ENCODE peak calls at places on chromosomes 12 and 14, in four cellular contexts. One of them, this sample, is unnamed.

GRCh38 chr12:85603556-85603955 is 232.7 kb downstream of the RASSF9 start:
- DNase-seq in cardiac fibroblast: no peak
- DNase-seq in fibroblast of the aortic adventitia: no peak
- DNase-seq in ovary: no peak
- DNase-seq in this sample: no peak

GRCh38 chr14:95254356-95254755 is 65.4 kb downstream of the CLMN start:
- DNase-seq in cardiac fibroblast: peak; percentile 33
- DNase-seq in ovary: no peak
- DNase-seq in fibroblast of the aortic adventitia: peak; percentile 27
- DNase-seq in this sample: no peak

GRCh38 chr14:65290830-65291229 is 121.7 kb upstream of the FUT8 start:
- DNase-seq in cardiac fibroblast: peak; percentile 77
- DNase-seq in fibroblast of the aortic adventitia: peak; percentile 93
- DNase-seq in ovary: no peak
- DNase-seq in this sample: peak; percentile 73

GRCh38 chr14:94345344-94346072 is 22.4 kb upstream of the SERPINA6 start:
- DNase-seq in cardiac fibroblast: peak; percentile 82
- DNase-seq in ovary: no peak
- DNase-seq in fibroblast of the aortic adventitia: peak; percentile 93
- DNase-seq in this sample: peak; percentile 72

GRCh38 chr14:51439896-51440295 is 199.8 kb downstream of the TMX1 start:
- DNase-seq in ovary: no peak
- DNase-seq in fibroblast of the aortic adventitia: no peak
- DNase-seq in cardiac fibroblast: no peak
- DNase-seq in this sample: peak; percentile 48

GRCh38 chr14:57982802-57983201 is 116.9 kb upstream of the SLC35F4 start:
- DNase-seq in cardiac fibroblast: no peak
- DNase-seq in ovary: peak; percentile 39
- DNase-seq in fibroblast of the aortic adventitia: no peak
- DNase-seq in this sample: no peak

GRCh38 chr12:25074113-25074512 is 120.8 kb downstream of the DNAI7 start:
- DNase-seq in cardiac fibroblast: no peak
- DNase-seq in fibroblast of the aortic adventitia: no peak
- DNase-seq in ovary: no peak
- DNase-seq in this sample: no peak

GRCh38 chr12:62915130-62915529 is 19.8 kb downstream of the PPM1H start:
- DNase-seq in fibroblast of the aortic adventitia: no peak
- DNase-seq in cardiac fibroblast: no peak
- DNase-seq in ovary: no peak
- DNase-seq in this sample: no peak

GRCh38 chr12:57755454-57756372 is 810 bp downstream of the MARCHF9 start:
- DNase-seq in cardiac fibroblast: no peak
- DNase-seq in fibroblast of the aortic adventitia: no peak
- DNase-seq in ovary: peak; percentile 55
- DNase-seq in this sample: no peak

DNA sequence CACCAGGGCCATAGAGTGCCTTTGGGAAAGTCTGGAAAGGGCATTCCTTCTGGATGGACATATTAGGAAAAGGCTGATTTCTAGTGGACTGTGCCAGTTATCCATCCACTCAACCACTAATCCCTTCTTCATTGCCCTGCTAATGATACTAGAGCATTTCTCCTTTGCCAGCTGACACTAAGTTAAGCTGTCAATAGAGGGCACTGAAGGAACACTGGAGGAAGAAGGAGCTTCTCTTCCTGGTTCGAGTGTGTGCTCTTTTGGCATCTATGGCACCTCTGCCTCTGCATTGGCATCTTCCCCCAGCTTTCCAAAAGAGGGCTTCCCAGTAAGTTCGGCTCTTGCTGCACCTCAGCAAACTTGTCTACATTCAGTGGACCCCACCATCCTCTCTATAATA is 165.4 kb downstream of the DERA start:
- DNase-seq in cardiac fibroblast: peak; percentile 47
- DNase-seq in fibroblast of the aortic adventitia: peak; percentile 24
- DNase-seq in ovary: no peak
- DNase-seq in this sample: peak; percentile 14
- TF ChIP-seq CTCF in cardiac fibroblast: peak; percentile 37
- TF ChIP-seq CTCF in fibroblast of the aortic adventitia: peak; percentile 32
- TF ChIP-seq CTCF in ovary: no peak
- TF ChIP-seq CTCF in this sample: peak; percentile 40

GRCh38 chr14:36664322-36665193 is 2.9 kb downstream of the PAX9 start:
- DNase-seq in cardiac fibroblast: no peak
- DNase-seq in ovary: no peak
- DNase-seq in fibroblast of the aortic adventitia: no peak
- DNase-seq in this sample: no peak
- H3K4me3 ChIP-seq in cardiac fibroblast: no peak overlapping the region
- H3K4me3 ChIP-seq in ovary: no peak overlapping the region
- H3K4me3 ChIP-seq in fibroblast of the aortic adventitia: no peak overlapping the region
- H3K4me3 ChIP-seq in this sample: no peak overlapping the region

GRCh38 chr14:106094654-106095189 is 568.3 kb downstream of the TMEM121 start:
- DNase-seq in fibroblast of the aortic adventitia: no peak
- DNase-seq in ovary: no peak
- DNase-seq in cardiac fibroblast: no peak
- DNase-seq in this sample: peak; percentile 0
- TF ChIP-seq CTCF in fibroblast of the aortic adventitia: no peak
- TF ChIP-seq CTCF in ovary: no peak
- TF ChIP-seq CTCF in cardiac fibroblast: peak; percentile 11
- TF ChIP-seq CTCF in this sample: no peak

DNA sequence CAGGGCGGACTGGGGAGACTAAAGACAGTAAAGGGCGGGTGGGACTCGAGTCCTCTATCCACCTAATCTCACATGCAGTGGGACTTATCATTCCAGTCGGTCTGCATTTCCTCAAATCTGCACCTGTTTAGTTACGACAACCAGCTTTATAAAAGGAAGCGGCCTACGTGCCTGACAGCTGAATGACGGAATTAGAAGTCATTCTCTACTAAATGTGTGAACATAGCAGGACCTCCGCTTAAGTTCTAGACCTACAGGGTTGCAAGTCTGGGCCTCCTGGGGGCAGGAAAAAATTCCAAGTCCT is 109.8 kb upstream of the EGLN3 start:
- DNase-seq in fibroblast of the aortic adventitia: no peak
- DNase-seq in cardiac fibroblast: no peak
- DNase-seq in ovary: no peak
- DNase-seq in this sample: no peak
- H3K4me3 ChIP-seq in fibroblast of the aortic adventitia: peak overlapping the region; percentile 66
- H3K4me3 ChIP-seq in cardiac fibroblast: peak overlapping the region; percentile 59
- H3K4me3 ChIP-seq in ovary: peak overlapping the region; percentile 50
- H3K4me3 ChIP-seq in this sample: peak overlapping the region; percentile 65

GRCh38 chr12:27305673-27306504 is 26.7 kb upstream of the BMAL2 start:
- DNase-seq in ovary: no peak
- DNase-seq in cardiac fibroblast: peak; percentile 73
- DNase-seq in fibroblast of the aortic adventitia: peak; percentile 82
- DNase-seq in this sample: peak; percentile 73
- TF ChIP-seq CTCF in ovary: peak; percentile 27
- TF ChIP-seq CTCF in cardiac fibroblast: peak; percentile 38
- TF ChIP-seq CTCF in fibroblast of the aortic adventitia: peak; percentile 38
- TF ChIP-seq CTCF in this sample: peak; percentile 40

DNA sequence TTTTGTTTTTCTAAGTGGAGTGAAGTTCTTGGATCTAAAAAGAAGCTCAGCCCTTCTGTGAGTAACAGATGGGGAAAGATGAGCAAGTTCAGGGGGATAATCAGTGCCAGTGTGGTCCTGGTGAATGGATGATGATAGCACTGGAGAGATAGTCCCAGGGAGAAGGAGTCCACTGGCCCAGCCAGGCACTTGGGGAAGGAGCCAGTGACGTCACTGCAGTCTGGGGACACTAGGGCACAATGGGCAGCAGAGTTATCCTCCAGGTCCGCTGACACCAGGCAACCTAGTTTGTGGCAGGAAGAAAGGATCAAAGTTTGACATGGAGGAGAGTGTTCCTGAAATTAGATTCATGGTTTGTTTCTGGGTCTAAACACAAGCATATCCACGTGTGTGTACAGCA is 101.5 kb downstream of the NTF3 start:
- DNase-seq in ovary: no peak
- DNase-seq in fibroblast of the aortic adventitia: no peak
- DNase-seq in cardiac fibroblast: no peak
- DNase-seq in this sample: no peak
- H3K4me3 ChIP-seq in ovary: no peak overlapping the region
- H3K4me3 ChIP-seq in fibroblast of the aortic adventitia: no peak overlapping the region
- H3K4me3 ChIP-seq in cardiac fibroblast: no peak overlapping the region
- H3K4me3 ChIP-seq in this sample: no peak overlapping the region

GRCh38 chr12:80935076-80935475 is 2.7 kb downstream of the LIN7A start:
- DNase-seq in fibroblast of the aortic adventitia: no peak
- DNase-seq in cardiac fibroblast: no peak
- DNase-seq in ovary: no peak
- DNase-seq in this sample: no peak

GRCh38 chr12:80936642-80937390 is 918 bp downstream of the LIN7A start:
- DNase-seq in ovary: peak; percentile 54
- DNase-seq in fibroblast of the aortic adventitia: peak; percentile 32
- DNase-seq in cardiac fibroblast: peak; percentile 52
- DNase-seq in this sample: peak; percentile 42

GRCh38 chr12:80937391-80938238 is at the start of gene LIN7A:
- DNase-seq in cardiac fibroblast: peak; percentile 35
- DNase-seq in ovary: peak; percentile 54
- DNase-seq in fibroblast of the aortic adventitia: peak; percentile 17
- DNase-seq in this sample: peak; percentile 36

GRCh38 chr12:80938397-80938796 is 663 bp upstream of the LIN7A start:
- DNase-seq in ovary: no peak
- DNase-seq in cardiac fibroblast: no peak
- DNase-seq in fibroblast of the aortic adventitia: no peak
- DNase-seq in this sample: no peak

DNA sequence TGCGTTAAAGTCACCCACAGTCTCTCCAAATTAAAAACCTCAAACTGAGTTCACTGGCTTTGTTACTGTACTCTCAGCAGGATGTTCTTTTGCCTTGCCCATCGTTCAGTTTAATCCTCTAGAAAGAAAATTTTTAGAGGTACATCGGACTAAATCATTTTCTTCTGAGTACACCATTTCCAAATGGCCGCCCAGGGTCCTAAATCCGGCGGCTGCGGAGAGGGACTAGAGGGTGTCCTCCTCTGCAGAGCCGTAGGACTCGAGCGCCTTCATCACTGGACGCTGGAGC is 1.4 kb downstream of the LIN7A start:
- DNase-seq in fibroblast of the aortic adventitia: no peak
- DNase-seq in ovary: no peak
- DNase-seq in cardiac fibroblast: no peak
- DNase-seq in this sample: no peak
- TF ChIP-seq CTCF in fibroblast of the aortic adventitia: no peak
- TF ChIP-seq CTCF in ovary: no peak
- TF ChIP-seq CTCF in cardiac fibroblast: no peak
- TF ChIP-seq CTCF in this sample: no peak

DNA sequence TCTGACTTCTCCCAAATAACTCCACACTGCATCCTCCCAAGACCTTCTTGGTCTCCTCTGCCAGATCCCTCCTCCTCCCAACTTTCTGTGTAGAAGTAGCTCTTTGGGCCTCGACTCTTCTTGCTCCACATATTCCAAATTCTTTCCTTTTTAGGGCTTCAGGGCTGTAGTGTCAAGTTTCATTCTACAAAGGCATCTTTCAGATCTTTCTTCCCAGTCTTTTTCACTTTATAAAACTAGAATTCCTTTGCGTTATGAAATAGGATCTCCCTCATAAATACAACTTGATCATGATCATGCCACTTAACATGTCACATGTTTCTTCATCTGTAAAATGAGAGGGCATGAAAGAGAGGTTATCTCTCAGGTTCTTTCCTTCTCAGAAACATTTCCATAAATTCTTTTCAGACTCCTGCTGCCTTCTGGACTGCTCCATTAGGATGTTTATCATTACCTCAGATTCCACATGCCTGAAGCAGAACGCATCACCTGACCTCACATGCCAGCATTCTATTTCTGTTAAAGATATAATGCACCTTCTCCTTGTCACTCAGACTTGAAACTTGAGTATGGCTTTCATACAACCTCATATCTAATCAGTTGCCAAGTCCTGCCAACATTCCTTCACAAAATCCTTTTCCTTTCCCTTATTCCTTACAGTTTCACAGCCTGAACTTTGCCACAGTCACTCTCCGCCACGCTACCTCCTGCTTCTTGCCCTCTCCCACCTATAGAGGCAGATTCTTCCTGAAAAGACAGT is 8.5 kb downstream of the SLC38A1 start:
- DNase-seq in ovary: no peak
- DNase-seq in fibroblast of the aortic adventitia: peak; percentile 86
- DNase-seq in cardiac fibroblast: peak; percentile 74
- DNase-seq in this sample: peak; percentile 62
- H3K4me3 ChIP-seq in ovary: no peak overlapping the region
- H3K4me3 ChIP-seq in fibroblast of the aortic adventitia: peak overlapping the region; percentile 15
- H3K4me3 ChIP-seq in cardiac fibroblast: no peak overlapping the region
- H3K4me3 ChIP-seq in this sample: no peak overlapping the region

GRCh38 chr12:55820679-55821078 is 2.8 kb downstream of the ORMDL2 start:
- DNase-seq in cardiac fibroblast: peak; percentile 42
- DNase-seq in ovary: no peak
- DNase-seq in fibroblast of the aortic adventitia: peak; percentile 25
- DNase-seq in this sample: peak; percentile 24
- TF ChIP-seq CTCF in cardiac fibroblast: peak; percentile 31
- TF ChIP-seq CTCF in ovary: no peak
- TF ChIP-seq CTCF in fibroblast of the aortic adventitia: peak; percentile 28
- TF ChIP-seq CTCF in this sample: peak; percentile 45